ENCODE peak calls at places on chromosome 3, in four cellular contexts. V is body of pancreas, A is NB4, M is uterus. G is an unnamed sample.

GRCh38 chr3:10933958-10934481 is 58.5 kb upstream of the SLC6A1 start:
- DNase-seq in M (no peak), V (no peak), A (no peak), G (no peak)

GRCh38 chr3:47766186-47766585 is 15.5 kb downstream of the SMARCC1 start:
- DNase-seq in M (no peak), A (no peak), V (no peak), G (no peak)

GRCh38 chr3:132730891-132731580 is 8.8 kb upstream of the NPHP3 start:
- DNase-seq in V (no peak), A (peak), M (no peak), G (no peak)

GRCh38 chr3:138408751-138409161 is 25.7 kb upstream of the ESYT3 start:
- DNase-seq in A (no peak), M (no peak), V (no peak), G (no peak)

GRCh38 chr3:73576995-73577394 is 47.7 kb downstream of the PDZRN3 start:
- DNase-seq in A (no peak), M (no peak), V (no peak), G (no peak)

GRCh38 chr3:7618606-7619005 is 757.7 kb downstream of the GRM7 start:
- DNase-seq in V (no peak), M (no peak), A (no peak), G (no peak)

GRCh38 chr3:195246608-195247007 is 24.4 kb downstream of the XXYLT1 start:
- DNase-seq in A (no peak), M (peak), V (no peak), G (no peak)

GRCh38 chr3:133742351-133743091 is 3.7 kb upstream of the TF start:
- DNase-seq in M (no peak), V (no peak), A (no peak), G (no peak)

GRCh38 chr3:144187531-144188230 is 216.1 kb downstream of the DIPK2A start:
- DNase-seq in M (no peak), V (no peak), A (no peak), G (no peak)

GRCh38 chr3:64684715-64685261 is 3.0 kb downstream of the ADAMTS9 start:
- DNase-seq in V (peak), M (peak), A (no peak), G (peak)

GRCh38 chr3:46065294-46065705 is 38.0 kb upstream of the XCR1 start:
- DNase-seq in A (peak), V (no peak), M (no peak), G (peak)

GRCh38 chr3:15636028-15636709 is 34.6 kb downstream of the BTD start:
- DNase-seq in V (no peak), M (peak), A (peak), G (no peak)

GRCh38 chr3:195815169-195815771 is 3.5 kb upstream of the MUC4 start:
- DNase-seq in A (no peak), M (no peak), V (no peak), G (no peak)

GRCh38 chr3:120795017-120795648 is 52.6 kb downstream of the GTF2E1 start:
- DNase-seq in A (peak), V (peak), M (peak), G (peak)

GRCh38 chr3:17151598-17152373 is 267.0 kb downstream of the PLCL2 start:
- DNase-seq in M (no peak), A (no peak), V (no peak), G (no peak)

GRCh38 chr3:112127522-112128494 is 5.2 kb downstream of the GCSAM start:
- DNase-seq in M (no peak), V (no peak), A (no peak), G (no peak)

GRCh38 chr3:152071924-152072323 is 196.8 kb upstream of the MBNL1 start:
- DNase-seq in M (no peak), V (no peak), A (peak), G (no peak)

GRCh38 chr3:99708207-99708745 is 69.9 kb downstream of the COL8A1 start:
- DNase-seq in V (no peak), A (no peak), M (no peak), G (no peak)

GRCh38 chr3:45273681-45274515 is 47.8 kb upstream of the TMEM158 start:
- DNase-seq in A (peak), M (no peak), V (no peak), G (no peak)

GRCh38 chr3:85594648-85595047 is 635.9 kb downstream of the CADM2 start:
- DNase-seq in M (no peak), A (no peak), V (no peak), G (no peak)

GRCh38 chr3:58074126-58074715 is 66.0 kb downstream of the FLNB start:
- DNase-seq in V (no peak), M (no peak), A (peak), G (no peak)

GRCh38 chr3:22887664-22888291 is 315.3 kb upstream of the UBE2E2 start:
- DNase-seq in V (no peak), A (peak), M (no peak), G (no peak)

GRCh38 chr3:181930105-181930504 is 218.4 kb downstream of the SOX2 start:
- DNase-seq in V (no peak), M (no peak), A (no peak), G (no peak)

GRCh38 chr3:69231929-69232437 is 109.6 kb upstream of the LMOD3 start:
- DNase-seq in M (no peak), A (no peak), V (no peak), G (no peak)

GRCh38 chr3:145359040-145359439 is 801.9 kb downstream of the PLOD2 start:
- DNase-seq in V (no peak), M (no peak), A (no peak), G (no peak)

GRCh38 chr3:135944831-135945230 is 20.7 kb upstream of the PPP2R3A start:
- DNase-seq in M (no peak), A (no peak), V (no peak), G (peak)

GRCh38 chr3:52915245-52915772 is 18.0 kb upstream of the STIMATE start:
- DNase-seq in M (no peak), A (no peak), V (no peak), G (no peak)

GRCh38 chr3:46566040-46566631 is at the start of gene LRRC2:
- DNase-seq in A (no peak), M (peak), V (peak), G (peak)

GRCh38 chr3:113746069-113746954 is at the start of gene NAA50:
- DNase-seq in A (peak), M (peak), V (peak), G (peak)
- TF ChIP-seq POLR2A in A (peak), M (peak), V (peak), G (peak)

GRCh38 chr3:172711457-172711800 is 562 bp upstream of the NCEH1 start:
- DNase-seq in A (peak), M (peak), V (peak), G (no peak)

GRCh38 chr3:172709776-172710708 is 825 bp downstream of the NCEH1 start:
- DNase-seq in A (peak), V (peak), M (peak), G (peak)

GRCh38 chr3:172710709-172711456 is at the start of gene NCEH1:
- DNase-seq in M (peak), V (peak), A (peak), G (peak)

GRCh38 chr3:172707967-172708366 is 2.9 kb downstream of the NCEH1 start:
- DNase-seq in M (no peak), V (no peak), A (no peak), G (no peak)

GRCh38 chr3:172708905-172709775 is 1.7 kb downstream of the NCEH1 start:
- DNase-seq in V (no peak), M (no peak), A (no peak), G (no peak)
- H3K4me3 ChIP-seq in V (peak), M (no peak), A (peak), G (peak)

GRCh38 chr3:184361532-184361931 is at the start of the genes CLCN2 and POLR2H:
- DNase-seq in M (peak), V (peak), A (peak), G (no peak)
- TF ChIP-seq POLR2A in M (peak), V (no peak), A (peak), G (peak)

DNA sequence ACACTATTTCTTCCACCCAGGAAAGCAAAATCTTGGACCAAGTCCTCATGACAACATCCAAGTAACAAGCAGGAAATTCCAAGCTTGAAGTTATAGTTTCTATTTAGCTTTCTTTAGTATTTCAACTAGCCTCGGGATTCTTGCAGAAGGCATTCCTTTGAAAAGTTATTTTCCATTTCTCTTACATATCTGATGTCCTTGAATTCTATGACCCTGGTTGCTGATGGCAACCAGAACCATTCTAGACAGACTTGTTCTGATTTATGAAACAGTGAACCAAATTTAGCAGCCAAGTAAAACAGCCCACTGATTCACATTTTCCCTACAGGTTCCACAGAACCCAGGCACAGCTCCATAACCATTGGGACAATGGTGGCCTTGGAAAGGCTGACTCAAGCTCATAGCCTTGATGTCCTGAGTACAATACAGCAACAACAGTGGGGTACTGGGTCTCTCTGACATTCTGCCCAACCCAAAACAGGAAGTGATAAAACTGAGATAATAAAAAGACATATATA is 26.4 kb downstream of the P3H2 start:
- DNase-seq in M (no peak), A (no peak), V (no peak), G (no peak)
- H3K4me3 ChIP-seq in M (no peak), A (no peak), V (no peak), G (no peak)

GRCh38 chr3:170080605-170081004 is 42.8 kb downstream of the GPR160 start:
- DNase-seq in A (no peak), V (no peak), M (no peak), G (no peak)
- TF ChIP-seq POLR2A in A (no peak), V (no peak), M (no peak), G (no peak)

DNA sequence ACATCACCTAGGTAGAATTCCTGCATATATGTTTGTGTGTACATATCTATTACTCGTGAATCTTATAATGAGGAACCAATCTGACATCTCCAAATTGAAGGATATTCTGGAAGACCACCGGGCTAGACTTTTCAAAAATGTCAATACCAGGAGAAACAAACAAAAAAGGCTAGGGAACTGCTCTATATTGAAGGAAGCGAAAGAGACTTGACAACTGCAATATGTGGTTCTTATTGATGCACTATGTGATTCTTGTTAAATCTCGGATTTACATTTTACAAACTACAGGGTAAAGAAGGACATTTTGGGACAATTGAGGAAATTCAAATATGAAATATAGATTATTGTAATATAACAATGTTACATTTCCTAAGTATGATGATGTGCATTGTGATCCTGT is 137.5 kb upstream of the CCDC54 start:
- DNase-seq in A (no peak), V (no peak), M (no peak), G (no peak)
- H3K4me3 ChIP-seq in A (peak), V (no peak), M (peak), G (peak)

GRCh38 chr3:170331143-170331542 is 26.4 kb upstream of the SKIL start:
- DNase-seq in A (no peak), M (no peak), V (peak), G (no peak)
- TF ChIP-seq POLR2A in A (no peak), M (no peak), V (no peak), G (no peak)

GRCh38 chr3:116444099-116444700 is 1.1 kb downstream of the LSAMP start:
- DNase-seq in V (no peak), M (no peak), A (no peak), G (no peak)

GRCh38 chr3:116441652-116442051 is 3.6 kb downstream of the LSAMP start:
- DNase-seq in V (no peak), M (no peak), A (no peak), G (no peak)

GRCh38 chr3:116442331-116443021 is 2.8 kb downstream of the LSAMP start:
- DNase-seq in V (no peak), M (no peak), A (no peak), G (no peak)

GRCh38 chr3:116444819-116445290 is 432 bp downstream of the LSAMP start:
- DNase-seq in V (no peak), M (no peak), A (no peak), G (no peak)

DNA sequence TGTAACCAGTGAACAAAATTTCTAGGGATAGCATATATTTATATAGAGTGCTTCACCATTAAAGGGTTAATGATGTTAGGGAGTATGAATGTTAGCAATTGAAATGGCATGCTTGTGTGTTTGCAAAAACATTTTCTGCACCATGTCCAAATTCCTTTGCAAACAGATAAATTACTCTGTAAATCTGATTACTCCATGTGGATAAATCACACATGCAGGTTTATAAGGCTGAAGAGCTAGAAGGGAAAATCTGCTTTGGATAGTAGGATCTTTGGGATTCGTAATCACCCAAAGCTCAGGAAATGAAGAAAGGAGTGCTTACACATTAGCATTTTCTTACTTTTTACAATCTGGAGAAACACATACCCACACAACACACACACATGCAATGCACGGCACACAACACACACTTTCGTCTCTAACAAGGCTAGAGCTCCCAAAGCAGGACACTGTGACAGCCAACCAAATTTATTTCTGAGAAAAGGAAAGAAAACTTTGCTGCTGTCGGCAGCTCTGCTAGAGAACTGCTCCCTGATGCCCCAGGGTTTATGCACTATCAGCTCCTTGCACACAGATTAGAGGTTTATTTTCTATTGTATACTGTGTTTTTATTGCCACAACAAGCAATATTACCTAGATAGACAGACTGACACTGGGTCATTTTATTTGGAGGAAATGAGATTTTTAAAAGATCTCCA is 2.0 kb downstream of the LSAMP start:
- DNase-seq in V (no peak), A (no peak), M (no peak), G (no peak)
- H3K4me3 ChIP-seq in V (no peak), A (no peak), M (no peak), G (no peak)

DNA sequence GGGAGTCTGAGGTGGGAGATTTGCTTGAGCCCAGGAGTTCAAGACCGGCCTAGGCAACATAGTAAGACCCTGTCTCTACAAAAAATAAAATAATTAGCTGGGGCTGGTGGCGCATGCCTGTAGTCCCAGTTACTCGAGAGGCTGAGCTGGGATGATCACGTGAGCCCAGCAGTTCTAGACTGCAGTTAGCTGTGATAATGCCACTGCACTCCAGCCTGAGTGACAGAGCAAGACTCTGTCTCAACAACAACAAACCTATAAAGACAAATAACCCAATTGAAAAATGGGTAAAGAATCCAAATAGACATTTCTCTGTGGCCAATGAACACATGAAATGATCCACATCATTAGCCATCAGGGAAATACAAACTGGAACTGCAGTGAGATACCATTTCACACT is 1.1 kb upstream of the RPL32 start:
- DNase-seq in V (no peak), M (no peak), A (no peak), G (no peak)
- TF ChIP-seq POLR2A in V (no peak), M (no peak), A (no peak), G (no peak)

DNA sequence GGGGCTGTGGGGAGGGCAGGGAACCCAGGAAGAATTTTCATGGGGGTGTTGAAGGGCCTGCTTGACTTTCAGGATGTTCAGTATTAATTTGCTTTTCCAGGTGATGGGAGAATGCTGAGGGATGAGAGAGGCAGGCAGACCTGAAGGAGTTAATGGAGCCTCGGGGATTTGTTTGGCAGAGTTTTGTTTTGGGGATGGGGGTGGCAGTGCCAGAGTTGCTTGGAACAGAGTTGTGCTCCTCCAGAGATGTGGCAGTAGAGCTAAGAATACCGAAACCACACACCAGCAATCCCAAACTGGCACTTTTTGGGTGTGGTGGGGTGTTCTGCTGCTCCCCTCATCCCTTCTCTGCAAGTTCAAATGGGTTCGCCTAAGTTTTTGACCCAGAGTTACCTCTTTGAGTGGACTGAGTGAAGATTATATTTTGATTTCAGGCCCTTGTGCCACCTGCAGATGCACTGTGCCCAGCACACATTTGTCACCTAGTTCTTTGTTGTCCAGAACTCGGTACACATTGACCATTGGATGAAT is 1.6 kb downstream of the BOC start:
- DNase-seq in A (no peak), M (no peak), V (no peak), G (no peak)
- H3K4me3 ChIP-seq in A (no peak), M (peak), V (no peak), G (peak)

G was measured in gastrocnemius medialis.